ENCODE peak calls at places on chromosomes 2 and 18, in ten cellular contexts. One of them, this sample, is unnamed.

GRCh38 chr2:61410185-61410584 is 60.7 kb downstream of the USP34 start:
- DNase-seq in ascending aorta: no peak
- DNase-seq in right lobe of liver: no peak
- DNase-seq in BE2C: no peak
- DNase-seq in PC-3: no peak
- DNase-seq in adrenal gland: no peak
- DNase-seq in left lung: no peak
- DNase-seq in AG04449: no peak
- DNase-seq in cardiac muscle cell: no peak
- DNase-seq in WTC11: no peak
- DNase-seq in this sample: no peak

GRCh38 chr2:188978291-188979081 is 4.3 kb downstream of the COL3A1 start:
- DNase-seq in PC-3: peak; percentile 49
- DNase-seq in BE2C: peak; percentile 30
- DNase-seq in right lobe of liver: no peak
- DNase-seq in cardiac muscle cell: peak; percentile 51
- DNase-seq in adrenal gland: peak; percentile 14
- DNase-seq in AG04449: no peak
- DNase-seq in left lung: no peak
- DNase-seq in ascending aorta: no peak
- DNase-seq in WTC11: no peak
- DNase-seq in this sample: peak; percentile 25

GRCh38 chr2:55093381-55093780 is 43.1 kb upstream of the RTN4 start:
- DNase-seq in ascending aorta: no peak
- DNase-seq in AG04449: no peak
- DNase-seq in cardiac muscle cell: no peak
- DNase-seq in right lobe of liver: no peak
- DNase-seq in left lung: no peak
- DNase-seq in WTC11: no peak
- DNase-seq in PC-3: peak; percentile 71
- DNase-seq in adrenal gland: no peak
- DNase-seq in BE2C: no peak
- DNase-seq in this sample: no peak

GRCh38 chr2:216792222-216793001 is 67.5 kb downstream of the TNP1 start:
- DNase-seq in PC-3: peak; percentile 38
- DNase-seq in AG04449: no peak
- DNase-seq in ascending aorta: peak; percentile 73
- DNase-seq in adrenal gland: no peak
- DNase-seq in cardiac muscle cell: peak; percentile 59
- DNase-seq in right lobe of liver: no peak
- DNase-seq in WTC11: no peak
- DNase-seq in left lung: no peak
- DNase-seq in BE2C: peak; percentile 89
- DNase-seq in this sample: no peak

GRCh38 chr2:216298719-216299118 is 73.6 kb downstream of the MARCHF4 start:
- DNase-seq in WTC11: no peak
- DNase-seq in cardiac muscle cell: no peak
- DNase-seq in AG04449: peak; percentile 85
- DNase-seq in ascending aorta: no peak
- DNase-seq in PC-3: peak; percentile 81
- DNase-seq in left lung: no peak
- DNase-seq in right lobe of liver: no peak
- DNase-seq in adrenal gland: peak; percentile 30
- DNase-seq in BE2C: no peak
- DNase-seq in this sample: no peak

GRCh38 chr2:86446060-86446459 is 4.9 kb downstream of the KDM3A start:
- DNase-seq in cardiac muscle cell: no peak
- DNase-seq in ascending aorta: no peak
- DNase-seq in adrenal gland: no peak
- DNase-seq in right lobe of liver: no peak
- DNase-seq in BE2C: no peak
- DNase-seq in left lung: no peak
- DNase-seq in WTC11: no peak
- DNase-seq in AG04449: no peak
- DNase-seq in PC-3: peak; percentile 62
- DNase-seq in this sample: no peak

GRCh38 chr2:88054300-88055048 is 1.1 kb downstream of the KRCC1 start:
- DNase-seq in adrenal gland: no peak
- DNase-seq in left lung: peak; percentile 71
- DNase-seq in cardiac muscle cell: no peak
- DNase-seq in ascending aorta: no peak
- DNase-seq in PC-3: peak; percentile 14
- DNase-seq in AG04449: no peak
- DNase-seq in BE2C: no peak
- DNase-seq in WTC11: no peak
- DNase-seq in right lobe of liver: no peak
- DNase-seq in this sample: no peak

GRCh38 chr2:218895326-218895725 is 14.7 kb downstream of the WNT10A start:
- DNase-seq in cardiac muscle cell: no peak
- DNase-seq in right lobe of liver: no peak
- DNase-seq in PC-3: peak; percentile 81
- DNase-seq in ascending aorta: no peak
- DNase-seq in adrenal gland: no peak
- DNase-seq in BE2C: no peak
- DNase-seq in left lung: no peak
- DNase-seq in WTC11: no peak
- DNase-seq in AG04449: no peak
- DNase-seq in this sample: peak; percentile 22

GRCh38 chr2:127526940-127527804 is 883 bp upstream of the IWS1 start:
- DNase-seq in left lung: no peak
- DNase-seq in right lobe of liver: no peak
- DNase-seq in cardiac muscle cell: no peak
- DNase-seq in AG04449: no peak
- DNase-seq in ascending aorta: no peak
- DNase-seq in PC-3: peak; percentile 76
- DNase-seq in adrenal gland: no peak
- DNase-seq in WTC11: no peak
- DNase-seq in BE2C: no peak
- DNase-seq in this sample: no peak

GRCh38 chr2:216151313-216152030 is 42.3 kb downstream of the XRCC5 start:
- DNase-seq in AG04449: no peak
- DNase-seq in PC-3: no peak
- DNase-seq in adrenal gland: no peak
- DNase-seq in left lung: no peak
- DNase-seq in right lobe of liver: no peak
- DNase-seq in cardiac muscle cell: no peak
- DNase-seq in ascending aorta: no peak
- DNase-seq in WTC11: no peak
- DNase-seq in BE2C: no peak
- DNase-seq in this sample: no peak

GRCh38 chr2:108542071-108542470 is 7.8 kb downstream of the LIMS1 start:
- DNase-seq in PC-3: no peak
- DNase-seq in adrenal gland: no peak
- DNase-seq in AG04449: no peak
- DNase-seq in left lung: no peak
- DNase-seq in WTC11: no peak
- DNase-seq in ascending aorta: no peak
- DNase-seq in BE2C: no peak
- DNase-seq in cardiac muscle cell: no peak
- DNase-seq in right lobe of liver: no peak
- DNase-seq in this sample: no peak

GRCh38 chr2:140526575-140526974 is 1604.2 kb downstream of the LRP1B start:
- DNase-seq in right lobe of liver: no peak
- DNase-seq in ascending aorta: no peak
- DNase-seq in cardiac muscle cell: no peak
- DNase-seq in BE2C: no peak
- DNase-seq in adrenal gland: no peak
- DNase-seq in PC-3: peak; percentile 79
- DNase-seq in WTC11: no peak
- DNase-seq in left lung: no peak
- DNase-seq in AG04449: no peak
- DNase-seq in this sample: no peak

GRCh38 chr2:72770879-72771461 is 54.9 kb downstream of the EXOC6B start:
- DNase-seq in BE2C: peak; percentile 46
- DNase-seq in adrenal gland: peak; percentile 72
- DNase-seq in AG04449: no peak
- DNase-seq in PC-3: peak; percentile 92
- DNase-seq in right lobe of liver: no peak
- DNase-seq in ascending aorta: no peak
- DNase-seq in cardiac muscle cell: peak; percentile 83
- DNase-seq in left lung: no peak
- DNase-seq in WTC11: peak; percentile 45
- DNase-seq in this sample: peak; percentile 70

GRCh38 chr18:43515481-43515880 is 238.2 kb upstream of the SYT4 start:
- DNase-seq in PC-3: no peak
- DNase-seq in BE2C: no peak
- DNase-seq in adrenal gland: no peak
- DNase-seq in WTC11: no peak
- DNase-seq in AG04449: no peak
- DNase-seq in cardiac muscle cell: no peak
- DNase-seq in left lung: no peak
- DNase-seq in right lobe of liver: no peak
- DNase-seq in ascending aorta: no peak
- DNase-seq in this sample: no peak

GRCh38 chr18:63063171-63063570 is 256.4 kb downstream of the BCL2 start:
- DNase-seq in ascending aorta: no peak
- DNase-seq in adrenal gland: no peak
- DNase-seq in PC-3: peak; percentile 39
- DNase-seq in WTC11: no peak
- DNase-seq in AG04449: no peak
- DNase-seq in right lobe of liver: no peak
- DNase-seq in BE2C: no peak
- DNase-seq in cardiac muscle cell: no peak
- DNase-seq in left lung: no peak
- DNase-seq in this sample: no peak

GRCh38 chr2:234292205-234292954 is 204.5 kb downstream of the ARL4C start:
- DNase-seq in left lung: no peak
- DNase-seq in BE2C: no peak
- DNase-seq in right lobe of liver: no peak
- DNase-seq in adrenal gland: no peak
- DNase-seq in AG04449: no peak
- DNase-seq in PC-3: no peak
- DNase-seq in WTC11: no peak
- DNase-seq in ascending aorta: no peak
- DNase-seq in cardiac muscle cell: no peak
- DNase-seq in this sample: peak; percentile 36

GRCh38 chr2:46352621-46353020 is 55.4 kb downstream of the EPAS1 start:
- DNase-seq in left lung: no peak
- DNase-seq in adrenal gland: no peak
- DNase-seq in AG04449: no peak
- DNase-seq in ascending aorta: no peak
- DNase-seq in BE2C: no peak
- DNase-seq in cardiac muscle cell: no peak
- DNase-seq in right lobe of liver: peak; percentile 33
- DNase-seq in WTC11: no peak
- DNase-seq in PC-3: no peak
- DNase-seq in this sample: no peak
- TF ChIP-seq CTCF in left lung: no peak
- TF ChIP-seq CTCF in adrenal gland: no peak
- TF ChIP-seq CTCF in AG04449: no peak
- TF ChIP-seq CTCF in ascending aorta: peak; percentile 43
- TF ChIP-seq CTCF in BE2C: no peak
- TF ChIP-seq CTCF in cardiac muscle cell: peak; percentile 23
- TF ChIP-seq CTCF in right lobe of liver: peak; percentile 25
- TF ChIP-seq CTCF in WTC11: no peak
- TF ChIP-seq CTCF in PC-3: peak; percentile 25
- TF ChIP-seq CTCF in this sample: no peak

DNA sequence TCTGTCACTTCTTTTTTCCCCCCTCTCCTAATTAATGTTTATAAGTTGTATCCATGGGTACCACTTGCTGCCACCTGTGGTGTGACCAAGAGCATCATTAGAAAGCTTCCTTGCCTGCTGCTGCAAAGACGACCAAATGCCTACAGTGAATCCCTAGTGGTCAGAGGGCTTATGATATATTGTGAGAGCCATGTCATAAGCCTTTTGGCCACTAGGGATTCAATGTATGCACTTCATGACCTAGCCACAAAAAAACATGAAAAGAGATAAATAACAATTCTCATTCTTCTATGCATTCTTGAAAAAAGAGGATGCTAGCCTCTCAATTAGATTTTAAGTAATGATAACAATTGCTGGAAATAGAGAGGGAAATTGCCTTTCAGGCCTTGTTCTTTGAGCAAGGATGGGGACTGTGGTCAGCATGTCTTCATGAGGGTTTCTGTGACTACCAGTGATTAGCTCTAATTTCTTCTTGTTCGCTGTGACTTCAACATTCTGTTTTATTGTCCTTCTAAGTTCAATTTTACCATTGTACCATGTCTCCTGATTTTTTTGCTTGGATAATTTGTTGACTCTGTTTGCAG is 435.3 kb downstream of the TGIF1 start:
- DNase-seq in BE2C: no peak
- DNase-seq in AG04449: no peak
- DNase-seq in left lung: no peak
- DNase-seq in cardiac muscle cell: no peak
- DNase-seq in WTC11: no peak
- DNase-seq in adrenal gland: no peak
- DNase-seq in ascending aorta: no peak
- DNase-seq in PC-3: peak; percentile 37
- DNase-seq in right lobe of liver: no peak
- DNase-seq in this sample: peak; percentile 29
- TF ChIP-seq CTCF in BE2C: no peak
- TF ChIP-seq CTCF in AG04449: peak; percentile 3
- TF ChIP-seq CTCF in left lung: no peak
- TF ChIP-seq CTCF in cardiac muscle cell: peak; percentile 22
- TF ChIP-seq CTCF in WTC11: no peak
- TF ChIP-seq CTCF in adrenal gland: peak; percentile 15
- TF ChIP-seq CTCF in ascending aorta: no peak
- TF ChIP-seq CTCF in PC-3: peak; percentile 51
- TF ChIP-seq CTCF in right lobe of liver: no peak
- TF ChIP-seq CTCF in this sample: no peak

DNA sequence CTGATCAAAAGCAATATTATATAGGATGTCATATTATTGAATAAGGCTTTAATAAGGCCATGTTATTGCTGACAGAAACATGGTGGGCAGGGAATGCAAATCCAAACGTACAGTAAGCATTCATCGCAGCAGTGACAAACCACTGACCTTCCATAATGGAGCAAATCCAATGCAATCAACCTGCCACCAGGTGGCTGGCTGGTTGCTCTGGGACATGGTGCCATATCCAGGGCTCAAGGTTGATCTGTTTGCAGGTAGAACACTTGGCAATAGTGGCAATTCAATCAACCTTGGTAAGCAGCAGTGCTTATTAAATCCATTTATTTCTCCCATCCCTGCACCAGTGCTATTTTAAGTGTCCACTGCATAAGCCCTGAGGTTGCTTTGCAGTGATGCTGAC is 75.4 kb downstream of the CERKL start:
- DNase-seq in WTC11: peak; percentile 27
- DNase-seq in left lung: no peak
- DNase-seq in ascending aorta: no peak
- DNase-seq in AG04449: no peak
- DNase-seq in right lobe of liver: no peak
- DNase-seq in PC-3: peak; percentile 15
- DNase-seq in adrenal gland: no peak
- DNase-seq in BE2C: no peak
- DNase-seq in cardiac muscle cell: no peak
- DNase-seq in this sample: no peak
- TF ChIP-seq CTCF in WTC11: no peak
- TF ChIP-seq CTCF in left lung: no peak
- TF ChIP-seq CTCF in ascending aorta: no peak
- TF ChIP-seq CTCF in AG04449: no peak
- TF ChIP-seq CTCF in right lobe of liver: no peak
- TF ChIP-seq CTCF in PC-3: peak; percentile 51
- TF ChIP-seq CTCF in adrenal gland: no peak
- TF ChIP-seq CTCF in BE2C: no peak
- TF ChIP-seq CTCF in cardiac muscle cell: no peak
- TF ChIP-seq CTCF in this sample: no peak

DNA sequence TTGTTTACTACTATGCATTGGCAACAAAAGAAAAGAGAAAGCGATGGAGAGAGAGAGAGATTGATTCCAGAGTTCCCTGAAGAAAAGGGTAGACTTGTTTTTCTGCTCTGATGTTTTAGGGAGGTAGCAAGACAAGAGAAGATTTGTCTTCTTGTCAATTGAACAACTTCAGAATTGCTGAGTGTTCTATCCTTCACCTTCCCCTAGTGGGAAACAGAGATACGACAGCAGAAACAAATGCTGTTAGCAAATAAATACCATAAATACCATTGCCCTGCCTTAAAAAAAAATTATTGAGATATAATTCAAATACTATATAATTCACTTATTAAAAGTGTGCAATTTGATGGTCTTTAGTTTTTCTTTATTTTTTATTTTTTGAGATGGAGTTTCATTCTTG is 26.2 kb upstream of the CCDC150 start:
- DNase-seq in AG04449: no peak
- DNase-seq in BE2C: no peak
- DNase-seq in left lung: no peak
- DNase-seq in adrenal gland: no peak
- DNase-seq in ascending aorta: no peak
- DNase-seq in right lobe of liver: no peak
- DNase-seq in WTC11: no peak
- DNase-seq in PC-3: peak; percentile 9
- DNase-seq in cardiac muscle cell: no peak
- DNase-seq in this sample: no peak
- TF ChIP-seq CTCF in AG04449: no peak
- TF ChIP-seq CTCF in BE2C: no peak
- TF ChIP-seq CTCF in left lung: no peak
- TF ChIP-seq CTCF in adrenal gland: no peak
- TF ChIP-seq CTCF in ascending aorta: no peak
- TF ChIP-seq CTCF in right lobe of liver: no peak
- TF ChIP-seq CTCF in WTC11: no peak
- TF ChIP-seq CTCF in PC-3: no peak
- TF ChIP-seq CTCF in cardiac muscle cell: no peak
- TF ChIP-seq CTCF in this sample: no peak